ENCODE peak calls at places on chromosomes 7 and 10, in four cellular contexts. One of them, this sample, is unnamed.

GRCh38 chr7:100407285-100408180 is 21.0 kb downstream of the ZCWPW1 start:
- DNase-seq in AG09309: peak
- DNase-seq in cardiac fibroblast: peak
- DNase-seq in iris pigment epithelial cell: peak
- DNase-seq in this sample: no peak

GRCh38 chr7:151461942-151462230 is 21.9 kb upstream of the CRYGN start:
- DNase-seq in AG09309: no peak
- DNase-seq in cardiac fibroblast: no peak
- DNase-seq in iris pigment epithelial cell: no peak
- DNase-seq in this sample: peak

GRCh38 chr7:33710608-33711007 is 194.7 kb upstream of the BMPER start:
- DNase-seq in cardiac fibroblast: peak
- DNase-seq in AG09309: no peak
- DNase-seq in iris pigment epithelial cell: peak
- DNase-seq in this sample: no peak

GRCh38 chr10:5894873-5895272 is 4.8 kb downstream of the FBH1 start:
- DNase-seq in AG09309: no peak
- DNase-seq in cardiac fibroblast: no peak
- DNase-seq in iris pigment epithelial cell: no peak
- DNase-seq in this sample: no peak

GRCh38 chr7:140672382-140673062 is at the start of gene ADCK2:
- DNase-seq in cardiac fibroblast: no peak
- DNase-seq in AG09309: no peak
- DNase-seq in iris pigment epithelial cell: no peak
- DNase-seq in this sample: peak

GRCh38 chr10:132542086-132542775 is 4.6 kb downstream of the INPP5A start:
- DNase-seq in cardiac fibroblast: no peak
- DNase-seq in iris pigment epithelial cell: no peak
- DNase-seq in AG09309: no peak
- DNase-seq in this sample: no peak

GRCh38 chr7:30146127-30146612 is 11.4 kb downstream of the MTURN start:
- DNase-seq in AG09309: no peak
- DNase-seq in cardiac fibroblast: no peak
- DNase-seq in iris pigment epithelial cell: no peak
- DNase-seq in this sample: no peak

GRCh38 chr7:129370812-129371211 is 63.4 kb upstream of the STRIP2 start:
- DNase-seq in iris pigment epithelial cell: no peak
- DNase-seq in AG09309: peak
- DNase-seq in cardiac fibroblast: no peak
- DNase-seq in this sample: no peak

GRCh38 chr10:71585579-71586092 is 133.9 kb downstream of the C10orf105 start:
- DNase-seq in AG09309: no peak
- DNase-seq in cardiac fibroblast: no peak
- DNase-seq in iris pigment epithelial cell: peak
- DNase-seq in this sample: no peak

GRCh38 chr7:27124096-27124978 is 6.2 kb downstream of the HOXA4 start:
- DNase-seq in AG09309: no peak
- DNase-seq in iris pigment epithelial cell: no peak
- DNase-seq in cardiac fibroblast: peak
- DNase-seq in this sample: no peak

GRCh38 chr10:47187592-47187991 is 112.4 kb upstream of the GDF10 start:
- DNase-seq in AG09309: no peak
- DNase-seq in iris pigment epithelial cell: no peak
- DNase-seq in cardiac fibroblast: no peak
- DNase-seq in this sample: no peak

GRCh38 chr10:3249292-3249889 is 76.8 kb upstream of the PITRM1 start:
- DNase-seq in cardiac fibroblast: no peak
- DNase-seq in AG09309: no peak
- DNase-seq in iris pigment epithelial cell: peak
- DNase-seq in this sample: no peak

GRCh38 chr7:101562531-101563197 is 66.4 kb downstream of the MYL10 start:
- DNase-seq in AG09309: no peak
- DNase-seq in iris pigment epithelial cell: no peak
- DNase-seq in cardiac fibroblast: no peak
- DNase-seq in this sample: no peak

GRCh38 chr10:77974396-77975074 is 48.0 kb upstream of the DLG5 start:
- DNase-seq in cardiac fibroblast: peak
- DNase-seq in AG09309: no peak
- DNase-seq in iris pigment epithelial cell: peak
- DNase-seq in this sample: no peak

GRCh38 chr7:130882396-130882795 is 148.4 kb upstream of the KLF14 start:
- DNase-seq in AG09309: no peak
- DNase-seq in cardiac fibroblast: no peak
- DNase-seq in iris pigment epithelial cell: no peak
- DNase-seq in this sample: no peak

GRCh38 chr7:158587425-158588084 is at the start of gene PTPRN2:
- DNase-seq in cardiac fibroblast: peak
- DNase-seq in iris pigment epithelial cell: peak
- DNase-seq in AG09309: no peak
- DNase-seq in this sample: peak

GRCh38 chr7:70178206-70178605 is 579.9 kb downstream of the AUTS2 start:
- DNase-seq in cardiac fibroblast: no peak
- DNase-seq in AG09309: no peak
- DNase-seq in iris pigment epithelial cell: no peak
- DNase-seq in this sample: no peak

This sample was measured in NCI-H774.